ENCODE peak calls at places on chromosomes 7 and 10, in four cellular contexts. H is epithelial cell of esophagus, O is GM12865, R is choroid plexus epithelial cell. B is an unnamed sample.

GRCh38 chr7:120775703-120776265 is 82.2 kb downstream of the TSPAN12 start:
- DNase-seq in H (no peak), O (no peak), R (no peak), B (no peak)

GRCh38 chr7:10706875-10707493 is 266.7 kb upstream of the PHF14 start:
- DNase-seq in H (no peak), O (peak; percentile 76), R (no peak), B (no peak)

GRCh38 chr10:19930936-19931859 is 115.0 kb downstream of the PLXDC2 start:
- DNase-seq in H (peak; percentile 94), O (no peak), R (peak; percentile 71), B (peak; percentile 68)

GRCh38 chr10:85238676-85239075 is 910.3 kb downstream of the CCSER2 start:
- DNase-seq in H (no peak), O (no peak), R (no peak), B (no peak)

GRCh38 chr10:4546500-4546899 is 279.5 kb upstream of the AKR1E2 start:
- DNase-seq in H (peak; percentile 49), O (no peak), R (peak; percentile 67), B (peak; percentile 71)

GRCh38 chr7:94003446-94004023 is 620 bp downstream of the BET1 start:
- DNase-seq in H (peak; percentile 19), O (peak; percentile 17), R (peak; percentile 44), B (peak; percentile 32)

GRCh38 chr7:41108821-41109220 is 594.1 kb downstream of the INHBA start:
- DNase-seq in H (no peak), O (no peak), R (no peak), B (peak; percentile 21)

GRCh38 chr7:105017263-105018051 is 3.5 kb downstream of the KMT2E start:
- DNase-seq in H (no peak), O (peak; percentile 46), R (no peak), B (no peak)

GRCh38 chr10:60367014-60367413 is 22.7 kb downstream of the ANK3 start:
- DNase-seq in H (no peak), O (no peak), R (no peak), B (no peak)

GRCh38 chr7:116942503-116942902 is 10.8 kb upstream of the ST7 start:
- DNase-seq in H (no peak), O (no peak), R (no peak), B (no peak)

GRCh38 chr10:94076325-94076841 is 82.7 kb downstream of the PLCE1 start:
- DNase-seq in H (peak; percentile 30), O (no peak), R (peak; percentile 74), B (peak; percentile 63)

GRCh38 chr10:43409385-43410109 is 561 bp upstream of the HNRNPF start:
- DNase-seq in H (no peak), O (peak; percentile 75), R (no peak), B (no peak)

GRCh38 chr10:32077896-32078295 is 21.7 kb upstream of the KIF5B start:
- DNase-seq in H (peak; percentile 76), O (no peak), R (peak; percentile 44), B (peak; percentile 81)

GRCh38 chr7:92550194-92550593 is 21.6 kb downstream of the RBM48 start:
- DNase-seq in H (no peak), O (no peak), R (no peak), B (no peak)

GRCh38 chr7:40673285-40673684 is 538.5 kb downstream of the SUGCT start:
- DNase-seq in H (peak; percentile 57), O (no peak), R (peak; percentile 84), B (peak; percentile 52)

GRCh38 chr10:76302491-76302890 is 871.1 kb downstream of the LRMDA start:
- DNase-seq in H (no peak), O (no peak), R (no peak), B (no peak)

GRCh38 chr10:30436200-30436599 is 2.2 kb downstream of the MAP3K8 start:
- DNase-seq in H (peak; percentile 47), O (peak; percentile 59), R (peak; percentile 74), B (peak; percentile 89)

GRCh38 chr7:52961084-52961483 is 74.3 kb upstream of the POM121L12 start:
- DNase-seq in H (no peak), O (no peak), R (no peak), B (no peak)

GRCh38 chr7:131040467-131040932 is 287.2 kb upstream of the MKLN1 start:
- DNase-seq in H (peak; percentile 75), O (peak; percentile 82), R (peak; percentile 84), B (peak; percentile 87)

GRCh38 chr7:82477733-82478515 is 34.3 kb upstream of the CACNA2D1 start:
- DNase-seq in H (no peak), O (no peak), R (no peak), B (no peak)

GRCh38 chr7:157601530-157601929 is 264.7 kb downstream of the DNAJB6 start:
- DNase-seq in H (no peak), O (no peak), R (no peak), B (no peak)

GRCh38 chr10:115942106-115942505 is 330.9 kb downstream of the GFRA1 start:
- DNase-seq in H (no peak), O (no peak), R (no peak), B (no peak)

GRCh38 chr7:51789494-51789893 is 472.9 kb upstream of the COBL start:
- DNase-seq in H (no peak), O (no peak), R (no peak), B (no peak)

GRCh38 chr7:30471205-30471604 is 7.4 kb downstream of the NOD1 start:
- DNase-seq in H (no peak), O (no peak), R (peak; percentile 69), B (no peak)

GRCh38 chr7:100967292-100967863 is 2.0 kb upstream of the MUC12 start:
- DNase-seq in H (no peak), O (no peak), R (no peak), B (no peak)

GRCh38 chr10:17387861-17388503 is 66.4 kb downstream of the ST8SIA6 start:
- DNase-seq in H (peak; percentile 88), O (no peak), R (peak; percentile 8), B (no peak)

GRCh38 chr10:43958964-43959363 is 310.3 kb upstream of the ZNF32 start:
- DNase-seq in H (no peak), O (no peak), R (no peak), B (no peak)

GRCh38 chr10:12717981-12718707 is 283.4 kb downstream of the CCDC3 start:
- DNase-seq in H (peak; percentile 93), O (no peak), R (peak; percentile 50), B (peak; percentile 31)

GRCh38 chr10:70348228-70348850 is 34.1 kb downstream of the LRRC20 start:
- DNase-seq in H (peak; percentile 47), O (peak; percentile 57), R (peak; percentile 59), B (peak; percentile 56)

GRCh38 chr10:86325158-86325557 is 41.4 kb downstream of the GRID1 start:
- DNase-seq in H (no peak), O (no peak), R (no peak), B (no peak)

DNA sequence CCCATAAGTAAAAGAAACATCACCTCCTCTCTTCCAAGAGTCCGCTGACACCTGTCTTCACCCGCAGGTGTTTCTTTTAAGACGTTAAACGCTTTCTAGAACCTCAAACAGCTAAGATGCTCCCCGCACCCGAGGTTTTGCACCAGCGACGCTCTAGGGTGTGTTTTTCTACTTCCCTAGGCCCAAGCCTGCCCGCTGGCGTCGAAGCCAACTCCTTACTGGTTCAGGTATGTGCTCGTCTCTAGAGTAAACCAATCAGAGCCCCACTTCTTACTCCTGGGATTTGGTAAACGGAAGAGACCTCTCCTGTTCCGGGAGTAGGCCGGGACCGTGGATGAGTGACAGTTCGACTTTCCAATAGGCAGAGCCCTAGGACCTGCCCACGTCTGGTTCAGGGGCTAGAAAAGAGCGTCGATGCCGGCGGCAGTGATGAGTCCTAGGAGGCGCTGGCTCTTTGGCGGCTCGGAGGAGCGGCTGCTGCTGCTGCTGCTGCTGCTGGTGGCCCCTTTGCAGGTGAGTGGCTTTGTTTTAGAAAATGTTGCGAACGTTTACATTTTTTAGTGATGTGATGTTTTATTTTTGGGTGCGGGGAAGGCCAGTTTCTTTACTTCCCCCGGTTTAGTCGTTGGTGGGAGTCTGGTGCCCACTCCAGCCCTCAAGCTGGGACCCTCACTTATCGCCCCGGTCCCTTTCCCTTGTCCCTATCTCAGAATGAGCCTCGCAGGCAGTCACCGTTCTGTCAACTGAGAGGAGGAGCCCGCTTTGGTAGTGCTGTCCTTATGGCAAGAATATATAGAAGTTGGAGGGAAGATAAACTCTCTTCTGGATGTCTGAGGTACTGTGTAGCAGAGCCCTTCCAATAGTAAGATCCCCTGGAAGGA is at the start of gene BPGM:
- DNase-seq in H (peak; percentile 100), O (peak; percentile 100), R (peak; percentile 100), B (peak; percentile 100)
- TF ChIP-seq CTCF in H (peak; percentile 23), O (peak; percentile 48), R (peak; percentile 26), B (peak; percentile 12)

DNA sequence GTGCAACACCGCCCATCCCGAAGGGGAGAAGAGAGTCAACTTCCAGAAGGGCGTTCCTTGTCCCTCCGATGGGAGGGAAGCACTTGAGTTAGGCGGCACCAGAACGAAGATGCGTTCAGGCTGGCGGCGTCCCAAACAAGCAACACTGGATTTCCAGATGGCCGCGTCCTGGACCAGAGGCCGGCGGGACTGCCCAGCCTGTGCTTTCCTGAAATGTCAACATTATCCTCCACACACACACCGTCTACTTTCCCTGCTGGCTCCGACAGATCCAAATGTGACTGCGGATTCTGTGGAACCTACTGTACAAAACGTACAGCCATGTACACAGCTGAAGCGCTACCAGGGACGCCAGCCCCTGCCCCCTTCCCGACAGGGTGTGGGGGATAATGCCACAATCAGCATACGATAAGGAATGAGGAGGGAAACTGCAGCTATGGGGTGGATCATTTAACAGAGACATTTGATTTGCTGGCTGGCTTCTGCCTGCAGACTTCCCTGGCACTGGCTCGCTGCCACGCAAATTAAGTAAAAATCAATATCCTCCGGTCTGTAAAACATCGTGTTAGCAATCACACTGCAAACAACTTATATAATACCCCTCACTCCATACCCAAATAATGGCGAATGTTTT is 82.1 kb downstream of the ZRANB1 start:
- DNase-seq in H (no peak), O (no peak), R (no peak), B (no peak)
- H3K4me3 ChIP-seq in H (no peak overlapping the region), O (no peak overlapping the region), R (no peak overlapping the region), B (no peak overlapping the region)

DNA sequence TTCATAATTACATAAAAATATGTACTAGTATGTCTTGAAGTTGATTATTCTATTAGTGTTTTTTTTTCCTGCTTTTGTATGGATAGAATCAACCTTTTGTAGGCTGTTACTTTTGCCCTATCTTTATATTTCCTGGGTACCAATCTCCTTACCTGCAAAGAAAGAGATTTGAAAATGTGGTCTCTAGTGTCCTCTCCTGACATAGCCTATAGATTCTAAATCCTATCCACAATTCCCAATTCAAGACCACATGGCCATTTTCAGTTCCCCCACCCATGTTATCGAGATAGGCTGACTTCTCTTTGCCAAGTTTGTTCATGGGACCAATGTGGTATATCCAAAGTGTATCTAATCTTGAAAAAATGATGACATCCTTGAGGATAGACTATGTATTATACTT is 269.4 kb upstream of the SEMA3D start:
- DNase-seq in H (no peak), O (no peak), R (no peak), B (no peak)
- TF ChIP-seq CTCF in H (no peak), O (no peak), R (no peak), B (no peak)

DNA sequence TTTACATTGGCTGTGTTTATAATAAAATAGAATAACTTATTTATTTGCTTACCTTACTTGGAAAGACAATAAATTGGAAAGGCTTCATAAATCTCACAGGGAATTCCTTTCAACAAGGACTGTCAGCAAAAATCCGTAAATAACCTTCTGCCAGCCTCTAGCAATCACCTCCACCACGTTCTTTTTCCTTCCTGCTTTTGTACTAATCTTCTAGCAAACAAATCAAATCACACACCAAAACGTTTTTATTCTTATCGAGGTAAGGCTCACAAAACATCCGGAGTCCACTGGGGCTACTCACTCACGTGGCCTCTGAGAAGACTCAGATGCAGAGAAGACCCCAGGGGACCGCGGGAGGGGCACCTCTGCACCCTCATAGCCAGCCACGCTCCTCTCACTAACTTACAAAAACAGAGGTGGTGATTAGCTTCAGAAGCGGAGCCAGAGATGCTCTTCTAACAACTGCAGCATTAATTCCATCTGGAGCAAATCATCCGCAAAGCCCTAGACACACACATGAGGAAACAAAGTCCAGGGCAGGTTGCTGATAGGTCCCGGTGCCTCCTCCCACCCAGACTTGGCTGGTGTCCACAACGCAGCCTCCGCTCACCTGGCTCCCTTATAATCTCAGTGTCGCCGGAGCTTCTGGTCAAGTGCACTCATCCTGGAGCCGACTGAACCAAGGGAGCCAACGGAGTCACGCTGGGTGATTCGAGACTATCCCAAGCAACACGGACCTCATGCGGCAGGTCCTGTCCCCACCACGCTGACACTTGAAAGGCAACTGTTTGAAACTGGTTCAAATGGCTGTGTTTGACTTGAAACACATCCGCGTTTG is 22.5 kb downstream of the CTBP2 start:
- DNase-seq in H (no peak), O (no peak), R (no peak), B (no peak)
- H3K4me3 ChIP-seq in H (no peak overlapping the region), O (no peak overlapping the region), R (no peak overlapping the region), B (no peak overlapping the region)

B was measured in cardiac fibroblast.